ENCODE peak calls at places on chromosomes 13 and 19, in seven cellular contexts. One of them, this sample, is unnamed.

GRCh38 chr13:42379241-42379640 is 107.3 kb downstream of the AKAP11 start:
- DNase-seq in EL: no peak
- DNase-seq in fibroblast of the aortic adventitia: no peak
- DNase-seq in AG10803: no peak
- DNase-seq in GM12865: no peak
- DNase-seq in nephron progenitor cell: no peak
- DNase-seq in foreskin melanocyte: peak
- DNase-seq in this sample: no peak

GRCh38 chr13:22357132-22357531 is 686.3 kb downstream of the FGF9 start:
- DNase-seq in nephron progenitor cell: no peak
- DNase-seq in GM12865: no peak
- DNase-seq in AG10803: peak
- DNase-seq in foreskin melanocyte: peak
- DNase-seq in fibroblast of the aortic adventitia: no peak
- DNase-seq in EL: no peak
- DNase-seq in this sample: no peak

GRCh38 chr19:45161715-45162463 is 1.1 kb upstream of the NKPD1 start:
- DNase-seq in fibroblast of the aortic adventitia: peak
- DNase-seq in EL: peak
- DNase-seq in nephron progenitor cell: peak
- DNase-seq in GM12865: no peak
- DNase-seq in AG10803: no peak
- DNase-seq in foreskin melanocyte: no peak
- DNase-seq in this sample: no peak

GRCh38 chr13:109509154-109509905 is 277.1 kb downstream of the IRS2 start:
- DNase-seq in nephron progenitor cell: no peak
- DNase-seq in AG10803: peak
- DNase-seq in GM12865: no peak
- DNase-seq in foreskin melanocyte: no peak
- DNase-seq in fibroblast of the aortic adventitia: peak
- DNase-seq in EL: peak
- DNase-seq in this sample: no peak

GRCh38 chr13:77865588-77865987 is 53.0 kb downstream of the EDNRB start:
- DNase-seq in fibroblast of the aortic adventitia: no peak
- DNase-seq in nephron progenitor cell: no peak
- DNase-seq in EL: no peak
- DNase-seq in foreskin melanocyte: no peak
- DNase-seq in AG10803: no peak
- DNase-seq in GM12865: no peak
- DNase-seq in this sample: no peak

GRCh38 chr13:48318014-48318713 is 14.6 kb downstream of the RB1 start:
- DNase-seq in foreskin melanocyte: no peak
- DNase-seq in EL: no peak
- DNase-seq in fibroblast of the aortic adventitia: no peak
- DNase-seq in AG10803: no peak
- DNase-seq in nephron progenitor cell: no peak
- DNase-seq in GM12865: no peak
- DNase-seq in this sample: no peak

GRCh38 chr19:43883864-43884263 is 51.2 kb downstream of the ZNF45 start:
- DNase-seq in EL: no peak
- DNase-seq in AG10803: no peak
- DNase-seq in nephron progenitor cell: no peak
- DNase-seq in foreskin melanocyte: no peak
- DNase-seq in fibroblast of the aortic adventitia: no peak
- DNase-seq in GM12865: no peak
- DNase-seq in this sample: no peak

GRCh38 chr13:114082849-114083645 is 49.4 kb downstream of the RASA3 start:
- DNase-seq in GM12865: no peak
- DNase-seq in foreskin melanocyte: no peak
- DNase-seq in AG10803: no peak
- DNase-seq in nephron progenitor cell: no peak
- DNase-seq in fibroblast of the aortic adventitia: no peak
- DNase-seq in EL: no peak
- DNase-seq in this sample: peak

GRCh38 chr19:45499196-45500180 is 1.2 kb downstream of the PPM1N start:
- DNase-seq in EL: peak
- DNase-seq in AG10803: peak
- DNase-seq in nephron progenitor cell: peak
- DNase-seq in foreskin melanocyte: peak
- DNase-seq in GM12865: peak
- DNase-seq in fibroblast of the aortic adventitia: no peak
- DNase-seq in this sample: peak

GRCh38 chr13:39226359-39226758 is 188.1 kb downstream of the NHLRC3 start:
- DNase-seq in foreskin melanocyte: no peak
- DNase-seq in GM12865: no peak
- DNase-seq in nephron progenitor cell: no peak
- DNase-seq in EL: no peak
- DNase-seq in fibroblast of the aortic adventitia: no peak
- DNase-seq in AG10803: no peak
- DNase-seq in this sample: no peak

GRCh38 chr19:32154418-32154817 is 191.0 kb upstream of the ZNF507 start:
- DNase-seq in EL: no peak
- DNase-seq in fibroblast of the aortic adventitia: no peak
- DNase-seq in GM12865: no peak
- DNase-seq in foreskin melanocyte: no peak
- DNase-seq in nephron progenitor cell: no peak
- DNase-seq in AG10803: no peak
- DNase-seq in this sample: no peak

GRCh38 chr13:114140909-114141255 is 8.5 kb upstream of the RASA3 start:
- DNase-seq in nephron progenitor cell: no peak
- DNase-seq in foreskin melanocyte: no peak
- DNase-seq in fibroblast of the aortic adventitia: no peak
- DNase-seq in EL: no peak
- DNase-seq in GM12865: peak
- DNase-seq in AG10803: no peak
- DNase-seq in this sample: no peak

GRCh38 chr19:41310031-41310831 is at the start of gene CCDC97:
- DNase-seq in GM12865: peak
- DNase-seq in AG10803: peak
- DNase-seq in fibroblast of the aortic adventitia: peak
- DNase-seq in foreskin melanocyte: peak
- DNase-seq in EL: peak
- DNase-seq in nephron progenitor cell: peak
- DNase-seq in this sample: peak

GRCh38 chr13:96810104-96810503 is 184.2 kb downstream of the OXGR1 start:
- DNase-seq in GM12865: no peak
- DNase-seq in fibroblast of the aortic adventitia: no peak
- DNase-seq in nephron progenitor cell: no peak
- DNase-seq in foreskin melanocyte: no peak
- DNase-seq in AG10803: no peak
- DNase-seq in EL: no peak
- DNase-seq in this sample: no peak

GRCh38 chr13:30882996-30883766 is 22.9 kb upstream of the MEDAG start:
- DNase-seq in AG10803: no peak
- DNase-seq in nephron progenitor cell: no peak
- DNase-seq in GM12865: no peak
- DNase-seq in fibroblast of the aortic adventitia: no peak
- DNase-seq in EL: no peak
- DNase-seq in foreskin melanocyte: no peak
- DNase-seq in this sample: no peak